ENCODE peak calls at places on chromosomes 1 and 21, in six cellular contexts. L, N, P, W, K and A are unnamed samples.

GRCh38 chr1:183956559-183957188 is 80.9 kb downstream of the COLGALT2 start:
- DNase-seq in L (peak), N (no peak), P (no peak), W (peak), K (no peak), A (peak)

GRCh38 chr1:239810071-239810481 is 281.6 kb upstream of the FMN2 start:
- DNase-seq in L (no peak), N (no peak), P (no peak), W (no peak), K (no peak), A (no peak)

GRCh38 chr1:30374400-30375070 is 348.9 kb downstream of the MATN1 start:
- DNase-seq in L (no peak), N (peak), P (no peak), W (no peak), K (no peak), A (no peak)

GRCh38 chr1:107529511-107530149 is 388.8 kb downstream of the NTNG1 start:
- DNase-seq in L (peak), N (no peak), P (no peak), W (peak), K (peak), A (peak)

GRCh38 chr1:100378956-100379355 is 26.6 kb downstream of the CDC14A start:
- DNase-seq in L (no peak), N (no peak), P (no peak), W (no peak), K (no peak), A (no peak)

GRCh38 chr1:226064816-226065248 is 2.3 kb downstream of the H3-3A start:
- DNase-seq in L (peak), N (no peak), P (no peak), W (peak), K (peak), A (peak)

GRCh38 chr21:42398414-42399030 is 2.7 kb upstream of the TMPRSS3 start:
- DNase-seq in L (no peak), N (no peak), P (peak), W (no peak), K (no peak), A (no peak)

GRCh38 chr21:46356494-46357334 is 32.8 kb downstream of the PCNT start:
- DNase-seq in L (no peak), N (no peak), P (peak), W (no peak), K (no peak), A (no peak)

GRCh38 chr1:192610114-192610958 is 25.6 kb upstream of the RGS13 start:
- DNase-seq in L (no peak), N (no peak), P (no peak), W (no peak), K (no peak), A (no peak)

GRCh38 chr1:54571803-54572202 is 23.8 kb downstream of the ACOT11 start:
- DNase-seq in L (peak), N (no peak), P (no peak), W (no peak), K (no peak), A (no peak)

GRCh38 chr1:59669752-59670312 is 144.9 kb upstream of the HOOK1 start:
- DNase-seq in L (no peak), N (peak), P (no peak), W (peak), K (peak), A (no peak)

GRCh38 chr1:109185990-109186703 is 27.6 kb upstream of the SARS1 start:
- DNase-seq in L (no peak), N (no peak), P (no peak), W (no peak), K (no peak), A (no peak)

GRCh38 chr1:86499987-86500593 is 31.4 kb downstream of the CLCA1 start:
- DNase-seq in L (no peak), N (no peak), P (no peak), W (no peak), K (no peak), A (no peak)

GRCh38 chr1:241269116-241269515 is 87.9 kb downstream of the RGS7 start:
- DNase-seq in L (no peak), N (no peak), P (no peak), W (no peak), K (peak), A (no peak)

GRCh38 chr1:167219646-167220536 is 795 bp upstream of the POU2F1 start:
- DNase-seq in L (peak), N (peak), P (peak), W (peak), K (peak), A (peak)

GRCh38 chr1:164823486-164824279 is 264.7 kb downstream of the PBX1 start:
- DNase-seq in L (no peak), N (peak), P (no peak), W (peak), K (no peak), A (no peak)

GRCh38 chr21:34807881-34808568 is 139.2 kb downstream of the CLIC6 start:
- DNase-seq in L (peak), N (peak), P (peak), W (peak), K (no peak), A (no peak)

GRCh38 chr1:2180297-2181245 is 14.0 kb downstream of the FAAP20 start:
- DNase-seq in L (peak), N (no peak), P (no peak), W (no peak), K (no peak), A (no peak)

GRCh38 chr1:64038965-64039926 is 164.2 kb upstream of the UBE2U start:
- DNase-seq in L (peak), N (peak), P (no peak), W (peak), K (peak), A (no peak)

GRCh38 chr21:34351786-34352241 is 12.0 kb upstream of the KCNE2 start:
- DNase-seq in L (peak), N (no peak), P (no peak), W (peak), K (peak), A (peak)

GRCh38 chr1:9152535-9152934 is 23.6 kb upstream of the GPR157 start:
- DNase-seq in L (no peak), N (no peak), P (peak), W (no peak), K (no peak), A (no peak)

GRCh38 chr21:21163904-21164303 is 165.7 kb downstream of the NCAM2 start:
- DNase-seq in L (peak), N (peak), P (no peak), W (peak), K (peak), A (peak)

GRCh38 chr1:2404890-2405511 is 7.4 kb downstream of the PEX10 start:
- DNase-seq in L (no peak), N (no peak), P (no peak), W (no peak), K (no peak), A (no peak)

GRCh38 chr1:243735457-243735856 is 114.6 kb downstream of the AKT3 start:
- DNase-seq in L (no peak), N (no peak), P (no peak), W (no peak), K (no peak), A (no peak)

GRCh38 chr1:117794073-117794472 is 135.3 kb downstream of the GDAP2 start:
- DNase-seq in L (no peak), N (no peak), P (no peak), W (peak), K (no peak), A (no peak)

GRCh38 chr1:14652840-14653239 is 54.4 kb downstream of the KAZN start:
- DNase-seq in L (no peak), N (no peak), P (no peak), W (no peak), K (no peak), A (no peak)

GRCh38 chr1:213852107-213852506 is 135.7 kb upstream of the PROX1 start:
- DNase-seq in L (no peak), N (no peak), P (no peak), W (no peak), K (no peak), A (no peak)

GRCh38 chr1:179803916-179804315 is 60.8 kb downstream of the FAM163A start:
- DNase-seq in L (no peak), N (no peak), P (no peak), W (no peak), K (no peak), A (no peak)

GRCh38 chr1:25520446-25521061 is 22.9 kb upstream of the LDLRAP1 start:
- DNase-seq in L (no peak), N (peak), P (no peak), W (peak), K (peak), A (no peak)

GRCh38 chr1:9628541-9629444 is 22.7 kb upstream of the PIK3CD start:
- DNase-seq in L (no peak), N (no peak), P (no peak), W (no peak), K (no peak), A (no peak)

GRCh38 chr21:43867936-43868335 is 2.9 kb downstream of the AGPAT3 start:
- DNase-seq in L (no peak), N (no peak), P (no peak), W (no peak), K (no peak), A (no peak)